ENCODE peak calls at places on chromosomes 3 and 15, in eight cellular contexts. F, V, C, H, X, Y, M and Z are unnamed samples.

GRCh38 chr3:177591371-177591770 is 394.1 kb upstream of the TBL1XR1 start:
- DNase-seq in F (no peak), V (no peak), C (no peak), H (no peak), X (peak), Y (no peak), M (no peak), Z (no peak)

GRCh38 chr3:12268050-12268449 is 20.8 kb upstream of the PPARG start:
- DNase-seq in F (no peak), V (no peak), C (no peak), H (no peak), X (no peak), Y (no peak), M (no peak), Z (no peak)

GRCh38 chr3:49296781-49297420 is 19.9 kb upstream of the C3orf62 start:
- DNase-seq in F (no peak), V (no peak), C (no peak), H (no peak), X (peak), Y (no peak), M (no peak), Z (no peak)

GRCh38 chr3:128584412-128585020 is 66.1 kb downstream of the RPN1 start:
- DNase-seq in F (peak), V (peak), C (peak), H (peak), X (peak), Y (peak), M (peak), Z (peak)

GRCh38 chr3:78497025-78497424 is 1270.8 kb downstream of the ROBO1 start:
- DNase-seq in F (peak), V (no peak), C (no peak), H (no peak), X (no peak), Y (no peak), M (no peak), Z (no peak)

GRCh38 chr3:53044371-53045106 is 1.3 kb downstream of the SFMBT1 start:
- DNase-seq in F (peak), V (peak), C (no peak), H (peak), X (peak), Y (peak), M (peak), Z (peak)

GRCh38 chr15:85730001-85730820 is 64.5 kb downstream of the KLHL25 start:
- DNase-seq in F (peak), V (peak), C (peak), H (peak), X (peak), Y (peak), M (peak), Z (peak)

GRCh38 chr3:13025090-13025489 is 48.1 kb downstream of the IQSEC1 start:
- DNase-seq in F (no peak), V (no peak), C (no peak), H (no peak), X (peak), Y (no peak), M (peak), Z (no peak)

GRCh38 chr3:149934524-149934923 is 36.2 kb downstream of the PFN2 start:
- DNase-seq in F (no peak), V (peak), C (no peak), H (no peak), X (peak), Y (no peak), M (no peak), Z (no peak)

GRCh38 chr3:59412506-59412905 is 362.7 kb upstream of the CFAP20DC start:
- DNase-seq in F (no peak), V (no peak), C (no peak), H (no peak), X (peak), Y (no peak), M (no peak), Z (no peak)

GRCh38 chr3:14318638-14319037 is 83.8 kb upstream of the SLC6A6 start:
- DNase-seq in F (no peak), V (no peak), C (no peak), H (no peak), X (no peak), Y (no peak), M (no peak), Z (no peak)

GRCh38 chr15:56524915-56525314 is 60.0 kb upstream of the MNS1 start:
- DNase-seq in F (no peak), V (no peak), C (no peak), H (no peak), X (peak), Y (no peak), M (no peak), Z (no peak)

GRCh38 chr3:138642927-138643253 is 34.3 kb downstream of the FAIM start:
- DNase-seq in F (no peak), V (no peak), C (no peak), H (no peak), X (no peak), Y (no peak), M (no peak), Z (no peak)

GRCh38 chr15:50418041-50418583 is 6.1 kb upstream of the USP8 start:
- DNase-seq in F (no peak), V (no peak), C (no peak), H (no peak), X (peak), Y (no peak), M (no peak), Z (no peak)

GRCh38 chr15:48449734-48450133 is 118.5 kb downstream of the DUT start:
- DNase-seq in F (no peak), V (no peak), C (no peak), H (no peak), X (peak), Y (no peak), M (no peak), Z (no peak)

GRCh38 chr3:51350751-51351150 is 34.3 kb upstream of the MANF start:
- DNase-seq in F (no peak), V (no peak), C (no peak), H (no peak), X (peak), Y (no peak), M (no peak), Z (no peak)

GRCh38 chr15:89136818-89137772 is 48.8 kb downstream of the ABHD2 start:
- DNase-seq in F (no peak), V (no peak), C (no peak), H (no peak), X (peak), Y (no peak), M (no peak), Z (no peak)

GRCh38 chr15:57551717-57552677 is 39.7 kb upstream of the MYZAP start:
- DNase-seq in F (no peak), V (peak), C (peak), H (no peak), X (peak), Y (no peak), M (peak), Z (peak)

GRCh38 chr3:1191061-1191460 is 98.2 kb downstream of the CNTN6 start:
- DNase-seq in F (no peak), V (peak), C (no peak), H (no peak), X (no peak), Y (no peak), M (no peak), Z (no peak)

GRCh38 chr3:32733631-32734229 is 48.7 kb downstream of the CNOT10 start:
- DNase-seq in F (peak), V (peak), C (peak), H (peak), X (peak), Y (peak), M (peak), Z (peak)

GRCh38 chr3:16841906-16842709 is 42.6 kb upstream of the PLCL2 start:
- DNase-seq in F (no peak), V (no peak), C (no peak), H (peak), X (no peak), Y (peak), M (no peak), Z (peak)

GRCh38 chr3:45479627-45480026 is 91.3 kb downstream of the LARS2 start:
- DNase-seq in F (no peak), V (peak), C (no peak), H (no peak), X (peak), Y (no peak), M (peak), Z (no peak)

GRCh38 chr3:14289590-14290453 is 111.2 kb downstream of the LSM3 start:
- DNase-seq in F (no peak), V (peak), C (no peak), H (no peak), X (peak), Y (no peak), M (peak), Z (no peak)

GRCh38 chr3:43699864-43700263 is 9.1 kb downstream of the ABHD5 start:
- DNase-seq in F (peak), V (no peak), C (peak), H (peak), X (peak), Y (peak), M (peak), Z (peak)

GRCh38 chr15:46126581-46126980 is 491.8 kb downstream of the SQOR start:
- DNase-seq in F (no peak), V (no peak), C (no peak), H (no peak), X (peak), Y (no peak), M (peak), Z (no peak)

DNA sequence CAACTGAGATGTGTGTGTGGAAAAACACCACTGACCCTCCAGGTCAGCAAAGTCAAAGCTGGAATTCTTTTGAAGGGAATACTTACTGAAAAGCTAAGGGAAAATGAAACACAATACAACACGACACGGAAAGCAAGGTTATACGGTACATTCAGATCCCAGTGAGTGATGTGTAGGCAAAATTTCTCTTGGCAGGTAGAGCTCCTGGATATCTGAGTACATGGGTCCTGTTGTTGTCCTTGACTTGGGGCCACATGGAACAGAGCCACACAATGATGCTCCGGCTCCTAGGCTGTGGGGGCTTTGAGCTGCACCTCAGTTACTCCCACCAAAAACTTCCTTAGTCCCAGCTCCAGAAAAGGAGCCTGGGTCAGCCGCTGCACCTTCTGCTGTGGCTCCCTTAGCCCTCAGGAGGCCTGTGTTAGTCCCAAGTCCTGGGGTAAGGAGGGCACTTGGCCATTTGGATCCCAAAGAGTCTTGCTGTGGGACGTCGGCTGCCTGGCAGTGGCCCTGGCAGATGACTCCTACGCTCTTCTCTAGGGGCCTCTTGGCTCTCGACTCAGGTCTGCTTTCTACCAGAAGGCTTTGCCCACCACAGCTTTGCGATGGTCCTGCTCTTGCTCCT is 95.6 kb downstream of the ADCY5 start:
- DNase-seq in F (no peak), V (no peak), C (no peak), H (no peak), X (no peak), Y (no peak), M (no peak), Z (no peak)
- TF ChIP-seq EZH2phosphoT487 in F (no peak), V (no peak), C (no peak), H (no peak), X (no peak), Y (no peak), M (no peak), Z (no peak)

GRCh38 chr15:37425541-37425940 is 325.2 kb upstream of the MEIS2 start:
- DNase-seq in F (no peak), V (no peak), C (no peak), H (no peak), X (peak), Y (no peak), M (no peak), Z (no peak)
- TF ChIP-seq EZH2phosphoT487 in F (no peak), V (no peak), C (no peak), H (no peak), X (no peak), Y (no peak), M (no peak), Z (no peak)

GRCh38 chr3:141644931-141645330 is 93.2 kb upstream of the RNF7 start:
- DNase-seq in F (peak), V (peak), C (peak), H (peak), X (peak), Y (peak), M (peak), Z (peak)

GRCh38 chr3:141646760-141647561 is 91.1 kb upstream of the RNF7 start:
- DNase-seq in F (peak), V (peak), C (peak), H (peak), X (peak), Y (no peak), M (peak), Z (peak)

GRCh38 chr3:141642215-141642614 is 95.9 kb upstream of the RNF7 start:
- DNase-seq in F (no peak), V (no peak), C (no peak), H (no peak), X (no peak), Y (no peak), M (peak), Z (no peak)

GRCh38 chr3:141643391-141643790 is 94.7 kb upstream of the RNF7 start:
- DNase-seq in F (no peak), V (no peak), C (no peak), H (no peak), X (peak), Y (no peak), M (peak), Z (no peak)

GRCh38 chr3:141643816-141644215 is 94.3 kb upstream of the RNF7 start:
- DNase-seq in F (no peak), V (no peak), C (no peak), H (no peak), X (no peak), Y (no peak), M (peak), Z (peak)
- TF ChIP-seq EZH2phosphoT487 in F (no peak), V (no peak), C (no peak), H (no peak), X (no peak), Y (no peak), M (no peak), Z (no peak)

GRCh38 chr3:186880392-186880791 is 37.9 kb downstream of the ADIPOQ start:
- DNase-seq in F (no peak), V (no peak), C (no peak), H (no peak), X (no peak), Y (no peak), M (no peak), Z (no peak)
- TF ChIP-seq EZH2phosphoT487 in F (no peak), V (no peak), C (no peak), H (no peak), X (no peak), Y (no peak), M (no peak), Z (no peak)

GRCh38 chr15:61974759-61975158 is 85.5 kb downstream of the VPS13C start:
- DNase-seq in F (no peak), V (no peak), C (no peak), H (no peak), X (peak), Y (peak), M (peak), Z (no peak)
- TF ChIP-seq EZH2phosphoT487 in F (no peak), V (no peak), C (no peak), H (no peak), X (no peak), Y (no peak), M (no peak), Z (no peak)